ENCODE peak calls at places on chromosomes 11 and 22, in four cellular contexts. One of them, this sample, is unnamed.

GRCh38 chr22:48337957-48338792 is 1489.5 kb downstream of the BRD1 start:
- DNase-seq in GF-D8: no peak
- DNase-seq in NCI-H1092: no peak
- DNase-seq in Calu3: no peak
- DNase-seq in this sample: no peak

GRCh38 chr11:28713850-28714249 is 605.7 kb downstream of the METTL15 start:
- DNase-seq in GF-D8: no peak
- DNase-seq in NCI-H1092: no peak
- DNase-seq in Calu3: no peak
- DNase-seq in this sample: no peak

GRCh38 chr11:72235351-72236057 is 8.5 kb downstream of the PHOX2A start:
- DNase-seq in GF-D8: no peak
- DNase-seq in NCI-H1092: no peak
- DNase-seq in Calu3: no peak
- DNase-seq in this sample: no peak

GRCh38 chr22:44337658-44338004 is 24.9 kb upstream of the SHISAL1 start:
- DNase-seq in GF-D8: no peak
- DNase-seq in NCI-H1092: no peak
- DNase-seq in Calu3: peak; percentile 61
- DNase-seq in this sample: no peak

GRCh38 chr11:13338437-13339069 is 61.0 kb downstream of the BMAL1 start:
- DNase-seq in GF-D8: no peak
- DNase-seq in NCI-H1092: no peak
- DNase-seq in Calu3: no peak
- DNase-seq in this sample: no peak

GRCh38 chr11:73995247-73995646 is 12.6 kb upstream of the UCP2 start:
- DNase-seq in GF-D8: peak; percentile 67
- DNase-seq in NCI-H1092: no peak
- DNase-seq in Calu3: no peak
- DNase-seq in this sample: peak; percentile 25

GRCh38 chr11:6391548-6392134 is 1.4 kb downstream of the SMPD1 start:
- DNase-seq in GF-D8: no peak
- DNase-seq in NCI-H1092: no peak
- DNase-seq in Calu3: no peak
- DNase-seq in this sample: no peak

GRCh38 chr22:28581020-28581419 is 98.6 kb downstream of the TTC28 start:
- DNase-seq in GF-D8: no peak
- DNase-seq in NCI-H1092: no peak
- DNase-seq in Calu3: no peak
- DNase-seq in this sample: no peak

This sample was measured in small intestine.